ENCODE peak calls at places on chromosome 10, in seven cellular contexts. O is K562, C is sigmoid colon, D is transverse colon, U is spleen, T is Panc1, M is prostate gland. Z is an unnamed sample. For H3K9me3 and H3K4me1, the result is how much of the 10 kb centered on the place peaks cover.

GRCh38 chr10:11866199-11866925 is 43.2 kb downstream of the PROSER2 start:
- DNase-seq in U (peak), M (no peak), T (no peak), O (no peak), D (no peak), C (peak), Z (no peak)

GRCh38 chr10:6578221-6579192 is 1.6 kb downstream of the PRKCQ start:
- DNase-seq in T (no peak), C (no peak), O (no peak), U (no peak), D (no peak), M (no peak), Z (no peak)

GRCh38 chr10:15719062-15719898 is 442 bp downstream of the ITGA8 start:
- DNase-seq in T (no peak), U (no peak), C (no peak), O (no peak), M (no peak), D (peak), Z (no peak)

GRCh38 chr10:86755454-86755739 is 1.0 kb upstream of the BMPR1A start:
- DNase-seq in T (no peak), O (no peak), M (no peak), C (no peak), D (no peak), U (no peak), Z (no peak)

GRCh38 chr10:51961401-51961800 is 262.0 kb upstream of the CSTF2T start:
- DNase-seq in U (no peak), T (no peak), C (no peak), O (no peak), M (no peak), D (no peak), Z (no peak)

GRCh38 chr10:84607044-84607443 is 278.7 kb downstream of the CCSER2 start:
- DNase-seq in T (no peak), M (no peak), U (no peak), O (no peak), D (no peak), C (no peak), Z (no peak)

GRCh38 chr10:43679509-43679908 is 30.8 kb upstream of the ZNF32 start:
- DNase-seq in T (no peak), D (peak), U (no peak), O (no peak), M (peak), C (peak), Z (peak)

GRCh38 chr10:116665541-116666125 is 44.9 kb downstream of the PNLIPRP2 start:
- DNase-seq in T (no peak), O (no peak), U (no peak), C (peak), D (no peak), M (no peak), Z (no peak)

GRCh38 chr10:90579602-90580242 is 278.1 kb downstream of the HTR7 start:
- DNase-seq in T (no peak), C (no peak), U (no peak), M (no peak), D (no peak), O (no peak), Z (no peak)

GRCh38 chr10:37314350-37314749 is 189.0 kb downstream of the ANKRD30A start:
- DNase-seq in T (no peak), D (no peak), M (no peak), U (no peak), C (no peak), O (no peak), Z (no peak)

DNA sequence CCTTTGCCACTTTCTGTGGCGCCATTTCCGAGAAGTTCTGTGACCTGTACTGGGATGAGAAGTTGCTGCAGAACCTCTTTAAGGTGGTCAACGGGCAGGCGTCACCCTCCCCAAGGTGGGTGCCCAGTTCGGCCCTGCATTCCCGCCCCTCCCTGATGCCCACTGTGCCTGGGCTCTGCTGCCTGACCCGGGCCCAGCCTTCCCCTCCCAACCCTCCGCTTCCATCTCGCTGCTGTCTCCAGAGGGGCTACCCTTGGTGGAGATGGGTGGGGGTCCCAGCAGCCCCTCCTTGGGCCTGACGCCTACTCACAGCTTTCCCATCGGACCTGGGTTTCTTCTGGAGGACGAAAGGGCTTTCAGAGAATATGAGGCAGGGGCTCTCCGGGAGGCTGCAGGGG is 30.5 kb upstream of the UTF1 start:
- DNase-seq in U (no peak), C (no peak), D (no peak), O (no peak), M (no peak), T (no peak), Z (no peak)
- H3K9me3 ChIP-seq in U (under half), C (under half), D (under half), O (under half), M (under half), T (under half), Z (under half)

GRCh38 chr10:13485623-13486022 is 43.2 kb downstream of the BEND7 start:
- DNase-seq in U (no peak), M (no peak), T (no peak), O (peak), D (no peak), C (no peak), Z (no peak)
- TF ChIP-seq POLR2AphosphoS5 in U (no peak), M (no peak), T (no peak), O (no peak), D (no peak), C (no peak), Z (no peak)

DNA sequence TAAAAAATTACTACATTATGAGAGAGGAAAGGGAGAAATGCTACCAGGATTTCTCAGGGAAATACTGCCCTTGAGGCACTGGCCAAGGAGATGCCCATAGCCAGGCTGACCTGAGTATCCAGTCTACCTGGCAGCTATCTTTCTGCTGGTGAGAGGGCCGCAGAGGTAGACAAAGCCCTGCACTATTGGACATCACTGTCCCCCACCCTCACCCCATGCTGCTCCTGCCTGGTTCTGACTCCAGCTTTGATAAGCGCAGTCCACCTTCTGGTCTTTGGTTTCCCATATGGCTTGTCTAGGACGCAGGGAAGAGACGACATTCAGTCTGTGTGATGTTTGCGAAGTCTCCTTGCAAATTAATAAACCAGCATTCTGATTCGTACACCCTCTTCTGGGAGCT is 3.7 kb downstream of the ITPRIP start:
- DNase-seq in C (peak), T (no peak), D (no peak), U (peak), O (peak), M (no peak), Z (no peak)
- H3K4me1 ChIP-seq in C (half or more), T (half or more), D (under half), U (half or more), O (under half), M (under half), Z (half or more)

DNA sequence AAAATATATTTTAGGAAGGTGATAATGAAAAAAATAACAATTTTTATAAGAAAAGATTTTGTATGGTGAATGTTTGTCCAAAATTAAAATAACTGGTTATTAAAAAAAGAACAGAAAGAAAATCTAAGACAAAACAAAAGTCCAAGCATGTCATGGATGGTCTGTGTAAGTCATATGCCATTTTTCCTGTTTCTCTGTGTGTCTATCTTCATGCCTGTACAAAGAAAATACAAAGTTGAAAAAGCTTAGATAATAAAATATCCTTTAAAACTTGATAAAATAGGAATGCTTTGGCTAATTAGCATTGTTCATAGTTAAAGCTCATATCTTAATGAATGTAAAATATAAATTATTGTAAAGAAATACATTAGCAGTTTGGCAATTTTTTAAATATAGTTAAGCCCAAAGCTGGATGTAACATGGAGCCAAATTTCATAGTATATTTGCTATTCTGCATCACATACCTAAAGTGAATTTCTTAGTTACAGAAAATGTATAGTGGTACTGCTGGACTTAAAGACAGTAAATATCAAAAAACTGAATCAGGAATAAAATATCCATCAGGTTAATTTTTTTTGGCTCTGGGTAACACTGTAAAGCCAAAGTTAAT is 661.1 kb downstream of the PCDH15 start:
- DNase-seq in U (no peak), D (no peak), C (no peak), T (no peak), M (no peak), O (no peak), Z (no peak)
- H3K9me3 ChIP-seq in U (under half), D (under half), C (under half), T (under half), M (under half), O (under half), Z (under half)

GRCh38 chr10:118960166-118961090 is 69.1 kb upstream of the NANOS1 start:
- DNase-seq in O (no peak), C (no peak), U (peak), D (no peak), M (no peak), T (no peak), Z (no peak)
- TF ChIP-seq POLR2AphosphoS5 in O (no peak), C (no peak), U (no peak), D (no peak), M (no peak), T (no peak), Z (no peak)

GRCh38 chr10:68156373-68157185 is 47.3 kb downstream of the MYPN start:
- DNase-seq in U (no peak), D (peak), T (peak), C (peak), O (peak), M (peak), Z (peak)
- H3K4me1 ChIP-seq in U (under half), D (under half), T (half or more), C (under half), O (under half), M (under half), Z (under half)

GRCh38 chr10:5168897-5169296 is 16.1 kb downstream of the AKR1C8 start:
- DNase-seq in T (no peak), U (no peak), O (no peak), C (no peak), D (no peak), M (no peak), Z (no peak)
- H3K9me3 ChIP-seq in T (under half), U (under half), O (under half), C (under half), D (under half), M (under half), Z (under half)

DNA sequence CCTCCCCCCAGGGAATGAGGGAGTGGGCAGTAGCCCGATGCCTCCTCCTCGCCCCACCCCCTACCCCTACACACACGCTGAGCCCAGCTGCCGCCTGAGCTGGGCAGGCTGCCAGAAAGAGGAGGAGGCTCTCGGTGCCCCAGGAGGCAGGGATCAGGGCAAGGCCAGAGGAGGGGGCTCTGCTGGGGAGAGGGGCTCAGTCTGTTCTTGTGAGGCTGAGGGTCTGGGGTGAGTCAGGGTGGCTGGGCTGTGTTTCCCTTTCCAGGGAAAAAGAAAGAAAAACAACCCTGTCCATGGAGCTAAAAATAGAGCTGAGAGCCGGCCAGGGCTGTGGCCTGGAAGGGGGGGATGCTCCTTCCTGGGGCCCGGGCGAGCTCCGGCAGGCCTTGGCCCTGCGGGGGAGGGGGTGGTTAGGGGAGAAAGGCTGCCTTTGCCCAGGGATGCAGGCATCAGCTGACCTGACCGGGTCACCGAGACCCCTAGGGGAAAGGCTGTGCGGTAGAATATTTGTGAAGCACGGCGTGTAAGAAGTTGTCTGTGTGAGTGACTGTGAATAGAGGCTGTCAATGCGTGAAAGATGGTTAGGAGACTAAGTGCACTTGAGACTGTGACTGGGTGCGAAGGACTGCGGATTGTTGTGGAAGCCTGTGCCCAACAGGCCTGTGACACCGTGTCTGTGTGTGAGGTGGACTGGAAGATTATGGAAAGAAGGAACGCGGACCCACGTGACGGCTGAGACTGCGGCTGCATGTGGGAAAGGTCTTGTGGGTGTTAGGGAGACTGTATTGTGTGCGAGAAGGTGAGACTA is 1.2 kb upstream of the LZTS2 start:
- DNase-seq in C (peak), M (peak), O (peak), T (no peak), D (peak), U (peak), Z (peak)
- TF ChIP-seq POLR2AphosphoS5 in C (peak), M (peak), O (no peak), T (no peak), D (no peak), U (peak), Z (no peak)

DNA sequence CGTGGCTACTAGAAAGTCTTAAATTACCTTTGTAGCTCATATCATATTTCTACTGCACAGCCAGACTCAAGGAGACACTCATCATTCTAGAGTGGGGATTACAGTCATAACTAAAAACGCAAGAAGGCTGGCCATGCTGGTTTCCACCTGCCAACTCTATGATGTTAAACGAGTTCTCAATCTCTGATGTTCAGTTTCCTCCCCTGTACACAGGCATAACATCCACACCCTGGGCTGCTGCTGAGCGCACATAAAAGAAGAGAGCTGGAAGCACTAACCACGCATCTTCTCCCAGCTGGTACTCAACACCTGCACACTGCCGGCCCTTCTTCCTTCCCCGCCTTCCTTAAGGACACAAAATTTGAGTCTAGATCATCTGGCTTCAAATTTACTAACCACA is 60.5 kb downstream of the SORBS1 start:
- DNase-seq in C (no peak), O (no peak), M (no peak), D (no peak), U (no peak), T (no peak), Z (no peak)
- H3K4me1 ChIP-seq in C (half or more), O (under half), M (under half), D (under half), U (under half), T (under half), Z (half or more)

DNA sequence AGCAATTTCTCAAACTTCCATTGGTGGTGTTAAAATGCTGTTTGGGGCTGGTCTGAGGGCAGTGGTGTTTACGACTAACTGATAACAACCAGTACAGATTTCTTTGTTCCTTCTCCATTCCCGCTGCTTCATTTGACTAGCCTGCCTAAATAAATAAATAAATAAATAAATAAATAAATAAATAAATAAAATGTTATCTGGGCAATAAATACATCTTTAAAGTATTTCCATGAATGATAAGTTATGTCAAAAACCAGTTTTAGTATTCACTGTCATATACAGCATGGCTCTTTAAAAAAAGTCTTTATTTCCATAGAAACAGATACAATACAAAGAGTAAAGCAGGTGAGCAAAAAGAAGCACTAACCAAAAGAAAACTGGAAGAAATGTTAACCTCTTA is 81.3 kb downstream of the ATE1 start:
- DNase-seq in O (no peak), U (no peak), C (no peak), D (no peak), T (no peak), M (no peak), Z (no peak)
- H3K9me3 ChIP-seq in O (under half), U (under half), C (under half), D (under half), T (under half), M (under half), Z (under half)

Z was measured in stomach.